ENCODE peak calls at places on chromosomes 6 and 20, in seven cellular contexts. One of them, this sample, is unnamed.

GRCh38 chr6:14818422-14818884 is 427.4 kb upstream of the JARID2 start:
- DNase-seq in neuronal stem cell: no peak
- DNase-seq in H9: no peak
- DNase-seq in IMR-90: no peak
- DNase-seq in trophoblast cell: no peak
- DNase-seq in H1: no peak
- DNase-seq in mesendoderm: no peak
- DNase-seq in this sample: no peak

GRCh38 chr6:36545767-36546663 is 1.3 kb downstream of the STK38 start:
- DNase-seq in H9: no peak
- DNase-seq in mesendoderm: peak; percentile 35
- DNase-seq in trophoblast cell: peak; percentile 5
- DNase-seq in H1: no peak
- DNase-seq in neuronal stem cell: no peak
- DNase-seq in IMR-90: peak; percentile 31
- DNase-seq in this sample: peak; percentile 66

GRCh38 chr6:38443341-38443740 is 196.4 kb downstream of the BTBD9 start:
- DNase-seq in trophoblast cell: no peak
- DNase-seq in H9: no peak
- DNase-seq in H1: no peak
- DNase-seq in neuronal stem cell: no peak
- DNase-seq in IMR-90: no peak
- DNase-seq in mesendoderm: peak; percentile 37
- DNase-seq in this sample: peak; percentile 8

GRCh38 chr6:166626177-166627038 is 643 bp downstream of the RPS6KA2 start:
- DNase-seq in mesendoderm: peak; percentile 80
- DNase-seq in H1: no peak
- DNase-seq in neuronal stem cell: peak; percentile 17
- DNase-seq in IMR-90: peak; percentile 49
- DNase-seq in H9: no peak
- DNase-seq in trophoblast cell: no peak
- DNase-seq in this sample: peak; percentile 61

GRCh38 chr6:167538746-167539145 is 213.9 kb downstream of the TTLL2 start:
- DNase-seq in H1: no peak
- DNase-seq in neuronal stem cell: no peak
- DNase-seq in trophoblast cell: no peak
- DNase-seq in H9: no peak
- DNase-seq in IMR-90: no peak
- DNase-seq in mesendoderm: no peak
- DNase-seq in this sample: no peak

GRCh38 chr6:48736486-48737206 is 625.6 kb upstream of the PTCHD4 start:
- DNase-seq in H9: no peak
- DNase-seq in IMR-90: peak; percentile 90
- DNase-seq in trophoblast cell: no peak
- DNase-seq in neuronal stem cell: no peak
- DNase-seq in H1: no peak
- DNase-seq in mesendoderm: no peak
- DNase-seq in this sample: peak; percentile 7

GRCh38 chr6:105879902-105880547 is 206.1 kb upstream of the PRDM1 start:
- DNase-seq in mesendoderm: no peak
- DNase-seq in trophoblast cell: peak; percentile 23
- DNase-seq in IMR-90: no peak
- DNase-seq in neuronal stem cell: no peak
- DNase-seq in H1: no peak
- DNase-seq in H9: no peak
- DNase-seq in this sample: no peak

GRCh38 chr6:20246107-20246506 is 33.8 kb upstream of the MBOAT1 start:
- DNase-seq in H9: no peak
- DNase-seq in H1: no peak
- DNase-seq in IMR-90: no peak
- DNase-seq in neuronal stem cell: no peak
- DNase-seq in mesendoderm: no peak
- DNase-seq in trophoblast cell: no peak
- DNase-seq in this sample: no peak

GRCh38 chr20:49669601-49670189 is 44.0 kb downstream of the B4GALT5 start:
- DNase-seq in trophoblast cell: no peak
- DNase-seq in mesendoderm: no peak
- DNase-seq in neuronal stem cell: no peak
- DNase-seq in IMR-90: no peak
- DNase-seq in H9: no peak
- DNase-seq in H1: no peak
- DNase-seq in this sample: no peak

GRCh38 chr6:22041797-22042489 is 254.9 kb downstream of the PRL start:
- DNase-seq in H9: no peak
- DNase-seq in trophoblast cell: no peak
- DNase-seq in IMR-90: peak; percentile 81
- DNase-seq in H1: no peak
- DNase-seq in neuronal stem cell: no peak
- DNase-seq in mesendoderm: no peak
- DNase-seq in this sample: no peak

GRCh38 chr6:13696226-13696625 is 15.4 kb downstream of the RANBP9 start:
- DNase-seq in neuronal stem cell: no peak
- DNase-seq in mesendoderm: no peak
- DNase-seq in IMR-90: peak; percentile 90
- DNase-seq in trophoblast cell: no peak
- DNase-seq in H9: no peak
- DNase-seq in H1: no peak
- DNase-seq in this sample: peak; percentile 40

GRCh38 chr20:48052492-48052870 is 267.2 kb upstream of the SULF2 start:
- DNase-seq in mesendoderm: no peak
- DNase-seq in IMR-90: no peak
- DNase-seq in H1: no peak
- DNase-seq in trophoblast cell: no peak
- DNase-seq in neuronal stem cell: no peak
- DNase-seq in H9: no peak
- DNase-seq in this sample: peak; percentile 33

GRCh38 chr6:51077967-51078518 is 259.4 kb downstream of the TFAP2B start:
- DNase-seq in trophoblast cell: no peak
- DNase-seq in neuronal stem cell: peak; percentile 4
- DNase-seq in H9: peak; percentile 40
- DNase-seq in IMR-90: no peak
- DNase-seq in H1: no peak
- DNase-seq in mesendoderm: peak; percentile 69
- DNase-seq in this sample: no peak

GRCh38 chr6:158408552-158409130 is 96.4 kb downstream of the TULP4 start:
- DNase-seq in H9: no peak
- DNase-seq in trophoblast cell: no peak
- DNase-seq in neuronal stem cell: no peak
- DNase-seq in H1: no peak
- DNase-seq in IMR-90: peak; percentile 76
- DNase-seq in mesendoderm: no peak
- DNase-seq in this sample: peak; percentile 53

GRCh38 chr6:47083586-47084047 is 41.5 kb upstream of the ADGRF1 start:
- DNase-seq in trophoblast cell: no peak
- DNase-seq in H9: no peak
- DNase-seq in H1: no peak
- DNase-seq in mesendoderm: no peak
- DNase-seq in IMR-90: peak; percentile 36
- DNase-seq in neuronal stem cell: no peak
- DNase-seq in this sample: peak; percentile 97

GRCh38 chr6:76043690-76044089 is 28.8 kb downstream of the IMPG1 start:
- DNase-seq in H1: no peak
- DNase-seq in trophoblast cell: no peak
- DNase-seq in mesendoderm: no peak
- DNase-seq in neuronal stem cell: no peak
- DNase-seq in IMR-90: no peak
- DNase-seq in H9: no peak
- DNase-seq in this sample: no peak

GRCh38 chr6:45741437-45742166 is 274.1 kb downstream of the CLIC5 start:
- DNase-seq in IMR-90: peak; percentile 44
- DNase-seq in trophoblast cell: no peak
- DNase-seq in H9: no peak
- DNase-seq in neuronal stem cell: no peak
- DNase-seq in mesendoderm: no peak
- DNase-seq in H1: no peak
- DNase-seq in this sample: no peak

GRCh38 chr20:33311011-33311410 is 28.0 kb downstream of the BPIFB1 start:
- DNase-seq in H1: no peak
- DNase-seq in mesendoderm: no peak
- DNase-seq in neuronal stem cell: no peak
- DNase-seq in trophoblast cell: no peak
- DNase-seq in H9: no peak
- DNase-seq in IMR-90: no peak
- DNase-seq in this sample: no peak
- H2AK5ac ChIP-seq in H1: no peak overlapping the region
- H2AK5ac ChIP-seq in mesendoderm: no peak overlapping the region
- H2AK5ac ChIP-seq in neuronal stem cell: no peak overlapping the region
- H2AK5ac ChIP-seq in trophoblast cell: no peak overlapping the region
- H2AK5ac ChIP-seq in H9: no peak overlapping the region
- H2AK5ac ChIP-seq in IMR-90: no peak overlapping the region
- H2AK5ac ChIP-seq in this sample: no peak overlapping the region

GRCh38 chr6:17297261-17298080 is 16.3 kb downstream of the RBM24 start:
- DNase-seq in trophoblast cell: no peak
- DNase-seq in IMR-90: peak; percentile 31
- DNase-seq in H1: no peak
- DNase-seq in mesendoderm: no peak
- DNase-seq in neuronal stem cell: no peak
- DNase-seq in H9: no peak
- DNase-seq in this sample: peak; percentile 77

GRCh38 chr6:17298257-17298656 is 17.1 kb downstream of the RBM24 start:
- DNase-seq in neuronal stem cell: no peak
- DNase-seq in H9: no peak
- DNase-seq in H1: no peak
- DNase-seq in mesendoderm: no peak
- DNase-seq in IMR-90: no peak
- DNase-seq in trophoblast cell: no peak
- DNase-seq in this sample: no peak

GRCh38 chr6:17299222-17299621 is 18.1 kb downstream of the RBM24 start:
- DNase-seq in H1: no peak
- DNase-seq in mesendoderm: no peak
- DNase-seq in H9: no peak
- DNase-seq in trophoblast cell: no peak
- DNase-seq in neuronal stem cell: no peak
- DNase-seq in IMR-90: no peak
- DNase-seq in this sample: no peak

GRCh38 chr6:17303444-17303843 is 22.3 kb downstream of the RBM24 start:
- DNase-seq in H9: no peak
- DNase-seq in H1: no peak
- DNase-seq in trophoblast cell: no peak
- DNase-seq in IMR-90: no peak
- DNase-seq in mesendoderm: no peak
- DNase-seq in neuronal stem cell: no peak
- DNase-seq in this sample: no peak

DNA sequence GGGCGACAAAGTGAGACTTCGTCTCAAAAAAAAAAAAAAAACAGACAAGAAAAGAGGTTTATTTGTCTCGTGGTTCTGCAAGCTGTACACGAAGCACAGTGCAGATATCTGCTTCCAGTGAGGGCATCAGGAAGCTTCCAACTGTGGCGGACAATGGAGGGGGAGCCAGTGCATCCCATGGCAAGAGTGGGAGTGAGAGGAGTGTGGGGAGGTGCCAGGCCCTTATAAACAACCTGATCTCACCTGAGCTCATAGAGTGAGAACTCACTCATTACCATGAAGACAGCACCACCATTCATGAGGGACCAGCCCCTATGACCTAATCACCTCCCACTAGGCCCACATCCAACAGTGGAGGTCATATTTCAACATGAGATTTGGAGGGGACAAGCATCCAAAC is 19.5 kb downstream of the RBM24 start:
- DNase-seq in neuronal stem cell: no peak
- DNase-seq in mesendoderm: no peak
- DNase-seq in IMR-90: no peak
- DNase-seq in H1: no peak
- DNase-seq in trophoblast cell: no peak
- DNase-seq in H9: no peak
- DNase-seq in this sample: no peak
- H2AK5ac ChIP-seq in neuronal stem cell: no peak overlapping the region
- H2AK5ac ChIP-seq in mesendoderm: no peak overlapping the region
- H2AK5ac ChIP-seq in IMR-90: no peak overlapping the region
- H2AK5ac ChIP-seq in H1: no peak overlapping the region
- H2AK5ac ChIP-seq in trophoblast cell: no peak overlapping the region
- H2AK5ac ChIP-seq in H9: no peak overlapping the region
- H2AK5ac ChIP-seq in this sample: no peak overlapping the region

GRCh38 chr20:36351937-36352336 is 45.8 kb downstream of the DLGAP4 start:
- DNase-seq in IMR-90: no peak
- DNase-seq in trophoblast cell: no peak
- DNase-seq in H9: no peak
- DNase-seq in mesendoderm: no peak
- DNase-seq in neuronal stem cell: no peak
- DNase-seq in H1: no peak
- DNase-seq in this sample: no peak

GRCh38 chr20:36353740-36354139 is 47.6 kb downstream of the DLGAP4 start:
- DNase-seq in neuronal stem cell: no peak
- DNase-seq in H1: no peak
- DNase-seq in trophoblast cell: no peak
- DNase-seq in IMR-90: no peak
- DNase-seq in mesendoderm: no peak
- DNase-seq in H9: no peak
- DNase-seq in this sample: no peak

GRCh38 chr20:36350439-36350838 is 44.3 kb downstream of the DLGAP4 start:
- DNase-seq in IMR-90: no peak
- DNase-seq in trophoblast cell: no peak
- DNase-seq in H9: no peak
- DNase-seq in mesendoderm: no peak
- DNase-seq in H1: no peak
- DNase-seq in neuronal stem cell: no peak
- DNase-seq in this sample: no peak

GRCh38 chr20:36355469-36356171 is 49.5 kb downstream of the DLGAP4 start:
- DNase-seq in mesendoderm: no peak
- DNase-seq in IMR-90: no peak
- DNase-seq in neuronal stem cell: no peak
- DNase-seq in H1: no peak
- DNase-seq in trophoblast cell: no peak
- DNase-seq in H9: no peak
- DNase-seq in this sample: no peak

GRCh38 chr20:36352843-36353553 is 46.9 kb downstream of the DLGAP4 start:
- DNase-seq in IMR-90: no peak
- DNase-seq in mesendoderm: peak; percentile 58
- DNase-seq in H9: peak; percentile 52
- DNase-seq in H1: no peak
- DNase-seq in neuronal stem cell: no peak
- DNase-seq in trophoblast cell: peak; percentile 20
- DNase-seq in this sample: no peak
- H2AK5ac ChIP-seq in IMR-90: no peak overlapping the region
- H2AK5ac ChIP-seq in mesendoderm: no peak overlapping the region
- H2AK5ac ChIP-seq in H9: no peak overlapping the region
- H2AK5ac ChIP-seq in H1: no peak overlapping the region
- H2AK5ac ChIP-seq in neuronal stem cell: peak overlapping the region; percentile 66
- H2AK5ac ChIP-seq in trophoblast cell: no peak overlapping the region
- H2AK5ac ChIP-seq in this sample: no peak overlapping the region

GRCh38 chr20:42274977-42275376 is 656.8 kb upstream of the CHD6 start:
- DNase-seq in H1: no peak
- DNase-seq in trophoblast cell: no peak
- DNase-seq in IMR-90: no peak
- DNase-seq in H9: no peak
- DNase-seq in neuronal stem cell: no peak
- DNase-seq in mesendoderm: peak; percentile 23
- DNase-seq in this sample: no peak

GRCh38 chr20:42270539-42270938 is 652.4 kb upstream of the CHD6 start:
- DNase-seq in IMR-90: no peak
- DNase-seq in H1: no peak
- DNase-seq in H9: no peak
- DNase-seq in trophoblast cell: no peak
- DNase-seq in mesendoderm: no peak
- DNase-seq in neuronal stem cell: no peak
- DNase-seq in this sample: no peak

GRCh38 chr20:42276718-42277117 is 658.5 kb upstream of the CHD6 start:
- DNase-seq in IMR-90: no peak
- DNase-seq in trophoblast cell: no peak
- DNase-seq in H1: no peak
- DNase-seq in neuronal stem cell: no peak
- DNase-seq in mesendoderm: peak; percentile 6
- DNase-seq in H9: no peak
- DNase-seq in this sample: no peak

GRCh38 chr20:42267793-42268381 is 649.7 kb upstream of the CHD6 start:
- DNase-seq in H9: no peak
- DNase-seq in trophoblast cell: no peak
- DNase-seq in IMR-90: no peak
- DNase-seq in H1: no peak
- DNase-seq in neuronal stem cell: no peak
- DNase-seq in mesendoderm: no peak
- DNase-seq in this sample: no peak

GRCh38 chr20:42272516-42272915 is 654.3 kb upstream of the CHD6 start:
- DNase-seq in IMR-90: no peak
- DNase-seq in mesendoderm: no peak
- DNase-seq in neuronal stem cell: no peak
- DNase-seq in H9: no peak
- DNase-seq in H1: no peak
- DNase-seq in trophoblast cell: no peak
- DNase-seq in this sample: no peak
- H2AK5ac ChIP-seq in IMR-90: no peak overlapping the region
- H2AK5ac ChIP-seq in mesendoderm: no peak overlapping the region
- H2AK5ac ChIP-seq in neuronal stem cell: no peak overlapping the region
- H2AK5ac ChIP-seq in H9: no peak overlapping the region
- H2AK5ac ChIP-seq in H1: no peak overlapping the region
- H2AK5ac ChIP-seq in trophoblast cell: no peak overlapping the region
- H2AK5ac ChIP-seq in this sample: no peak overlapping the region